ENCODE peak calls at places on chromosomes 2 and 18, in eight cellular contexts. One of them, this sample, is unnamed.

GRCh38 chr2:75964646-75965045 is 253.9 kb upstream of the GCFC2 start:
- DNase-seq in HCT116: no peak
- DNase-seq in GM12865: no peak
- DNase-seq in heart left ventricle: no peak
- DNase-seq in astrocyte of the spinal cord: no peak
- DNase-seq in RWPE1: no peak
- DNase-seq in progenitor cell of endocrine pancreas: no peak
- DNase-seq in neural crest cell: no peak
- DNase-seq in this sample: no peak

GRCh38 chr2:214244847-214245246 is 166.0 kb upstream of the VWC2L start:
- DNase-seq in GM12865: no peak
- DNase-seq in neural crest cell: no peak
- DNase-seq in HCT116: no peak
- DNase-seq in RWPE1: no peak
- DNase-seq in progenitor cell of endocrine pancreas: no peak
- DNase-seq in heart left ventricle: no peak
- DNase-seq in astrocyte of the spinal cord: peak; percentile 33
- DNase-seq in this sample: no peak

GRCh38 chr2:241878007-241878970 is 8.8 kb downstream of the RTP5 start:
- DNase-seq in astrocyte of the spinal cord: peak; percentile 52
- DNase-seq in neural crest cell: peak; percentile 67
- DNase-seq in HCT116: no peak
- DNase-seq in GM12865: peak; percentile 81
- DNase-seq in progenitor cell of endocrine pancreas: peak; percentile 63
- DNase-seq in heart left ventricle: peak; percentile 86
- DNase-seq in RWPE1: peak; percentile 75
- DNase-seq in this sample: peak; percentile 89

GRCh38 chr2:2233171-2233826 is 97.8 kb downstream of the MYT1L start:
- DNase-seq in progenitor cell of endocrine pancreas: no peak
- DNase-seq in astrocyte of the spinal cord: no peak
- DNase-seq in heart left ventricle: no peak
- DNase-seq in HCT116: no peak
- DNase-seq in neural crest cell: no peak
- DNase-seq in GM12865: no peak
- DNase-seq in RWPE1: no peak
- DNase-seq in this sample: no peak

GRCh38 chr2:239013670-239013960 is 165.7 kb downstream of the TWIST2 start:
- DNase-seq in astrocyte of the spinal cord: no peak
- DNase-seq in heart left ventricle: no peak
- DNase-seq in neural crest cell: no peak
- DNase-seq in progenitor cell of endocrine pancreas: no peak
- DNase-seq in HCT116: no peak
- DNase-seq in RWPE1: no peak
- DNase-seq in GM12865: no peak
- DNase-seq in this sample: no peak

GRCh38 chr2:223918671-223919134 is 26.4 kb downstream of the WDFY1 start:
- DNase-seq in RWPE1: no peak
- DNase-seq in heart left ventricle: no peak
- DNase-seq in progenitor cell of endocrine pancreas: no peak
- DNase-seq in neural crest cell: no peak
- DNase-seq in HCT116: no peak
- DNase-seq in GM12865: no peak
- DNase-seq in astrocyte of the spinal cord: no peak
- DNase-seq in this sample: no peak

GRCh38 chr2:193527146-193527545 is 1332.4 kb upstream of the TMEFF2 start:
- DNase-seq in RWPE1: no peak
- DNase-seq in astrocyte of the spinal cord: no peak
- DNase-seq in heart left ventricle: no peak
- DNase-seq in GM12865: no peak
- DNase-seq in progenitor cell of endocrine pancreas: no peak
- DNase-seq in HCT116: no peak
- DNase-seq in neural crest cell: no peak
- DNase-seq in this sample: no peak

GRCh38 chr2:99822487-99823218 is 319.7 kb downstream of the AFF3 start:
- DNase-seq in RWPE1: no peak
- DNase-seq in progenitor cell of endocrine pancreas: no peak
- DNase-seq in HCT116: no peak
- DNase-seq in heart left ventricle: no peak
- DNase-seq in neural crest cell: peak; percentile 28
- DNase-seq in astrocyte of the spinal cord: no peak
- DNase-seq in GM12865: no peak
- DNase-seq in this sample: no peak

GRCh38 chr2:185811580-185811979 is 73.0 kb downstream of the FSIP2 start:
- DNase-seq in HCT116: no peak
- DNase-seq in neural crest cell: no peak
- DNase-seq in heart left ventricle: no peak
- DNase-seq in progenitor cell of endocrine pancreas: no peak
- DNase-seq in RWPE1: no peak
- DNase-seq in GM12865: no peak
- DNase-seq in astrocyte of the spinal cord: no peak
- DNase-seq in this sample: no peak

GRCh38 chr2:16622399-16622968 is 43.1 kb downstream of the CYRIA start:
- DNase-seq in heart left ventricle: no peak
- DNase-seq in astrocyte of the spinal cord: peak; percentile 40
- DNase-seq in progenitor cell of endocrine pancreas: no peak
- DNase-seq in neural crest cell: no peak
- DNase-seq in GM12865: no peak
- DNase-seq in RWPE1: no peak
- DNase-seq in HCT116: no peak
- DNase-seq in this sample: no peak

GRCh38 chr18:37336568-37337285 is 228.9 kb downstream of the CELF4 start:
- DNase-seq in GM12865: no peak
- DNase-seq in progenitor cell of endocrine pancreas: no peak
- DNase-seq in RWPE1: no peak
- DNase-seq in heart left ventricle: no peak
- DNase-seq in HCT116: no peak
- DNase-seq in neural crest cell: no peak
- DNase-seq in astrocyte of the spinal cord: no peak
- DNase-seq in this sample: no peak

GRCh38 chr18:37332764-37333420 is 232.7 kb downstream of the CELF4 start:
- DNase-seq in GM12865: no peak
- DNase-seq in astrocyte of the spinal cord: no peak
- DNase-seq in neural crest cell: no peak
- DNase-seq in heart left ventricle: no peak
- DNase-seq in RWPE1: no peak
- DNase-seq in progenitor cell of endocrine pancreas: no peak
- DNase-seq in HCT116: no peak
- DNase-seq in this sample: no peak

GRCh38 chr18:37339701-37340215 is 225.8 kb downstream of the CELF4 start:
- DNase-seq in GM12865: no peak
- DNase-seq in astrocyte of the spinal cord: no peak
- DNase-seq in progenitor cell of endocrine pancreas: no peak
- DNase-seq in HCT116: no peak
- DNase-seq in RWPE1: no peak
- DNase-seq in heart left ventricle: no peak
- DNase-seq in neural crest cell: no peak
- DNase-seq in this sample: no peak

GRCh38 chr18:37334494-37335125 is 231.0 kb downstream of the CELF4 start:
- DNase-seq in RWPE1: no peak
- DNase-seq in HCT116: no peak
- DNase-seq in heart left ventricle: no peak
- DNase-seq in astrocyte of the spinal cord: peak; percentile 45
- DNase-seq in progenitor cell of endocrine pancreas: no peak
- DNase-seq in neural crest cell: no peak
- DNase-seq in GM12865: no peak
- DNase-seq in this sample: no peak

DNA sequence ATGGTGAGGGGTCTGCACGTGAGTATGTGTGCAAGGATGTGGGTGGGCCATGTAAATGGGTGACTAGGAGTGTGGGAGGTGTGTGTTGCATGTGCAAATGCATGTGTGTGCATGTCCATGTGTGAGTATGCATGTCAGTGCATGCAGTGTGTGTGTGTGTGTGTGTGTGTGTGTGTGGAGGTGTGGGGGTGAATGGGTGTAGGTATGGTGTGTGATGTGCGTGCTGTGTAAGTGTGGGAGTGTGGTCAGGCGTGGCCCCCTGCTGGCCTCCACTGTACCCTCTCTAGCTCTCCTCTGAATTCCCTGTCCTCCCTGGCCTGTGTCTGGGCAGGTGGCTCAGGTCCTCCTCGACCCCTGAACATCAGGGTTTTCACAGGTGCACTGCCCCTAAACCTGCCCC is 230.3 kb downstream of the CELF4 start:
- DNase-seq in GM12865: no peak
- DNase-seq in HCT116: no peak
- DNase-seq in neural crest cell: peak; percentile 6
- DNase-seq in RWPE1: no peak
- DNase-seq in astrocyte of the spinal cord: peak; percentile 2
- DNase-seq in heart left ventricle: no peak
- DNase-seq in progenitor cell of endocrine pancreas: no peak
- DNase-seq in this sample: no peak
- TF ChIP-seq CTCF in GM12865: no peak
- TF ChIP-seq CTCF in HCT116: peak; percentile 32
- TF ChIP-seq CTCF in neural crest cell: peak; percentile 46
- TF ChIP-seq CTCF in RWPE1: no peak
- TF ChIP-seq CTCF in astrocyte of the spinal cord: peak; percentile 12
- TF ChIP-seq CTCF in heart left ventricle: no peak
- TF ChIP-seq CTCF in progenitor cell of endocrine pancreas: peak; percentile 44
- TF ChIP-seq CTCF in this sample: no peak

GRCh38 chr2:86105252-86105968 is at the start of gene POLR1A:
- DNase-seq in progenitor cell of endocrine pancreas: peak; percentile 60
- DNase-seq in neural crest cell: peak; percentile 71
- DNase-seq in HCT116: peak; percentile 87
- DNase-seq in heart left ventricle: peak; percentile 88
- DNase-seq in RWPE1: peak; percentile 83
- DNase-seq in astrocyte of the spinal cord: peak; percentile 97
- DNase-seq in GM12865: peak; percentile 92
- DNase-seq in this sample: peak; percentile 84
- TF ChIP-seq CTCF in progenitor cell of endocrine pancreas: no peak
- TF ChIP-seq CTCF in neural crest cell: peak; percentile 20
- TF ChIP-seq CTCF in HCT116: peak; percentile 19
- TF ChIP-seq CTCF in heart left ventricle: no peak
- TF ChIP-seq CTCF in RWPE1: no peak
- TF ChIP-seq CTCF in astrocyte of the spinal cord: peak; percentile 17
- TF ChIP-seq CTCF in GM12865: no peak
- TF ChIP-seq CTCF in this sample: no peak

GRCh38 chr2:115739574-115739973 is 1297.1 kb downstream of the DPP10 start:
- DNase-seq in GM12865: no peak
- DNase-seq in heart left ventricle: no peak
- DNase-seq in neural crest cell: no peak
- DNase-seq in HCT116: no peak
- DNase-seq in progenitor cell of endocrine pancreas: no peak
- DNase-seq in astrocyte of the spinal cord: no peak
- DNase-seq in RWPE1: no peak
- DNase-seq in this sample: peak; percentile 31
- TF ChIP-seq CTCF in GM12865: no peak
- TF ChIP-seq CTCF in heart left ventricle: no peak
- TF ChIP-seq CTCF in neural crest cell: peak; percentile 21
- TF ChIP-seq CTCF in HCT116: no peak
- TF ChIP-seq CTCF in progenitor cell of endocrine pancreas: no peak
- TF ChIP-seq CTCF in astrocyte of the spinal cord: no peak
- TF ChIP-seq CTCF in RWPE1: no peak
- TF ChIP-seq CTCF in this sample: peak; percentile 41

GRCh38 chr2:161988589-161988988 is 85.4 kb downstream of the DPP4 start:
- DNase-seq in GM12865: peak; percentile 25
- DNase-seq in neural crest cell: no peak
- DNase-seq in RWPE1: peak; percentile 7
- DNase-seq in astrocyte of the spinal cord: no peak
- DNase-seq in heart left ventricle: no peak
- DNase-seq in HCT116: no peak
- DNase-seq in progenitor cell of endocrine pancreas: no peak
- DNase-seq in this sample: no peak
- TF ChIP-seq CTCF in GM12865: peak; percentile 40
- TF ChIP-seq CTCF in neural crest cell: peak; percentile 40
- TF ChIP-seq CTCF in RWPE1: no peak
- TF ChIP-seq CTCF in astrocyte of the spinal cord: peak; percentile 32
- TF ChIP-seq CTCF in heart left ventricle: no peak
- TF ChIP-seq CTCF in HCT116: peak; percentile 51
- TF ChIP-seq CTCF in progenitor cell of endocrine pancreas: peak; percentile 34
- TF ChIP-seq CTCF in this sample: no peak